ENCODE peak calls at places on chromosomes 2 and 18, in eight cellular contexts. Y is psoas muscle, G is progenitor cell of endocrine pancreas, S is ureter, P is neural progenitor cell, T is WTC11, U is HuH-7, I is fibroblast of mammary gland. R is an unnamed sample.

GRCh38 chr2:63698825-63699548 is 110.2 kb downstream of the MDH1 start:
- DNase-seq in I (peak), Y (peak), G (no peak), T (peak), S (peak), P (peak), U (peak), R (peak)

GRCh38 chr2:101830555-101830954 is 133.0 kb downstream of the MAP4K4 start:
- DNase-seq in P (no peak), I (peak), Y (no peak), G (no peak), S (no peak), U (no peak), T (no peak), R (peak)

GRCh38 chr2:215831296-215831913 is 181.9 kb downstream of the MREG start:
- DNase-seq in T (no peak), G (no peak), I (peak), U (no peak), P (no peak), S (no peak), Y (peak), R (no peak)

GRCh38 chr2:114550364-114550763 is 107.9 kb downstream of the DPP10 start:
- DNase-seq in T (no peak), I (no peak), U (no peak), G (no peak), S (no peak), P (no peak), Y (no peak), R (no peak)

GRCh38 chr18:959854-960253 is 55.2 kb downstream of the ADCYAP1 start:
- DNase-seq in U (no peak), G (no peak), T (no peak), I (no peak), P (no peak), Y (no peak), S (no peak), R (no peak)

GRCh38 chr18:75109819-75110218 is 99.1 kb downstream of the PTGR3 start:
- DNase-seq in I (no peak), S (no peak), Y (no peak), G (no peak), T (no peak), P (no peak), U (no peak), R (no peak)

GRCh38 chr2:84395819-84396218 is 63.3 kb downstream of the SUCLG1 start:
- DNase-seq in S (no peak), G (no peak), I (peak), P (no peak), Y (no peak), U (no peak), T (no peak), R (peak)

GRCh38 chr2:26764078-26764887 is at the start of gene SLC35F6:
- DNase-seq in P (peak), G (peak), T (peak), U (peak), I (peak), Y (peak), S (peak), R (peak)

GRCh38 chr2:229154381-229154780 is 116.7 kb downstream of the PID1 start:
- DNase-seq in G (no peak), I (peak), U (no peak), Y (no peak), T (no peak), S (no peak), P (no peak), R (peak)

GRCh38 chr2:230552181-230552580 is 136.2 kb downstream of the SP100 start:
- DNase-seq in I (no peak), S (no peak), P (no peak), G (no peak), U (no peak), T (no peak), Y (no peak), R (no peak)

GRCh38 chr2:74513605-74514367 is 464 bp upstream of the TLX2 start:
- DNase-seq in P (peak), G (no peak), U (no peak), T (peak), I (no peak), S (no peak), Y (no peak), R (no peak)

GRCh38 chr18:35577045-35577848 is 4.3 kb upstream of the GALNT1 start:
- DNase-seq in G (no peak), P (no peak), T (no peak), Y (no peak), U (no peak), I (no peak), S (no peak), R (no peak)

GRCh38 chr2:177398290-177398683 is 5.7 kb downstream of the AGPS start:
- DNase-seq in P (no peak), U (no peak), Y (no peak), S (no peak), I (no peak), G (no peak), T (no peak), R (no peak)

GRCh38 chr2:239399404-239399999 is 1.3 kb downstream of the HDAC4 start:
- DNase-seq in U (peak), P (peak), Y (no peak), S (no peak), T (no peak), G (no peak), I (peak), R (peak)

GRCh38 chr2:229375241-229375640 is 104.2 kb upstream of the PID1 start:
- DNase-seq in I (no peak), U (no peak), P (no peak), G (no peak), Y (no peak), T (no peak), S (no peak), R (peak)

GRCh38 chr2:234873828-234874173 is 78.0 kb upstream of the SH3BP4 start:
- DNase-seq in S (peak), T (no peak), G (no peak), U (no peak), Y (peak), P (no peak), I (peak), R (peak)

GRCh38 chr2:138274421-138275291 is 226.9 kb upstream of the SPOPL start:
- DNase-seq in I (peak), T (no peak), S (no peak), U (no peak), Y (no peak), P (no peak), G (no peak), R (peak)

GRCh38 chr2:10933700-10934225 is 22.0 kb downstream of the KCNF1 start:
- DNase-seq in I (peak), G (no peak), U (no peak), P (no peak), Y (no peak), S (no peak), T (no peak), R (no peak)

GRCh38 chr2:100877555-100877954 is 57.6 kb downstream of the NPAS2 start:
- DNase-seq in G (no peak), Y (peak), P (no peak), I (peak), T (no peak), S (no peak), U (no peak), R (peak)

GRCh38 chr18:13868501-13869271 is 44.7 kb downstream of the MC5R start:
- DNase-seq in T (peak), G (no peak), P (peak), I (no peak), S (no peak), U (no peak), Y (no peak), R (no peak)

GRCh38 chr2:128375454-128375853 is 56.8 kb upstream of the HS6ST1 start:
- DNase-seq in I (no peak), U (no peak), P (no peak), G (no peak), Y (no peak), S (no peak), T (peak), R (peak)

GRCh38 chr18:32930695-32931301 is 158.0 kb upstream of the KLHL14 start:
- DNase-seq in G (no peak), T (no peak), I (peak), U (peak), Y (no peak), P (peak), S (no peak), R (peak)

GRCh38 chr2:156483741-156484173 is 47.6 kb downstream of the GPD2 start:
- DNase-seq in Y (no peak), T (no peak), I (no peak), P (no peak), U (no peak), G (no peak), S (no peak), R (peak)

GRCh38 chr2:149023091-149023490 is 15.4 kb upstream of the LYPD6B start:
- DNase-seq in Y (no peak), I (no peak), T (no peak), U (no peak), P (no peak), S (no peak), G (no peak), R (no peak)

GRCh38 chr18:6810191-6810590 is 80.7 kb downstream of the ARHGAP28 start:
- DNase-seq in S (no peak), Y (no peak), T (no peak), U (no peak), P (no peak), G (no peak), I (peak), R (peak)

R was measured in AG10803.